ENCODE peak calls at places on chromosomes 13 and 19, in four cellular contexts. One of them, this sample, is unnamed.

GRCh38 chr13:38348890-38349289 is 761 bp upstream of the UFM1 start:
- DNase-seq in mesenteric fat pad: no peak
- DNase-seq in midbrain: peak
- DNase-seq in GM13977: no peak
- DNase-seq in this sample: no peak

GRCh38 chr19:3586124-3586626 is 897 bp downstream of the GIPC3 start:
- DNase-seq in midbrain: no peak
- DNase-seq in GM13977: no peak
- DNase-seq in mesenteric fat pad: no peak
- DNase-seq in this sample: no peak

GRCh38 chr19:13031917-13032623 is 36.8 kb downstream of the NFIX start:
- DNase-seq in GM13977: no peak
- DNase-seq in midbrain: peak
- DNase-seq in mesenteric fat pad: no peak
- DNase-seq in this sample: no peak

GRCh38 chr13:30510811-30511371 is 45.2 kb upstream of the HMGB1 start:
- DNase-seq in GM13977: no peak
- DNase-seq in midbrain: no peak
- DNase-seq in mesenteric fat pad: no peak
- DNase-seq in this sample: no peak

GRCh38 chr19:53131732-53132131 is 978 bp downstream of the ZNF415 start:
- DNase-seq in mesenteric fat pad: no peak
- DNase-seq in GM13977: no peak
- DNase-seq in midbrain: peak
- DNase-seq in this sample: no peak

GRCh38 chr13:42112864-42113263 is 64.4 kb downstream of the DGKH start:
- DNase-seq in mesenteric fat pad: no peak
- DNase-seq in GM13977: no peak
- DNase-seq in midbrain: no peak
- DNase-seq in this sample: no peak

GRCh38 chr19:518292-519231 is 11.3 kb downstream of the TPGS1 start:
- DNase-seq in midbrain: no peak
- DNase-seq in GM13977: peak
- DNase-seq in mesenteric fat pad: no peak
- DNase-seq in this sample: no peak

GRCh38 chr19:9431475-9431874 is 3.9 kb downstream of the ZNF266 start:
- DNase-seq in mesenteric fat pad: no peak
- DNase-seq in GM13977: no peak
- DNase-seq in midbrain: no peak
- DNase-seq in this sample: peak

GRCh38 chr19:47158879-47159509 is 28.4 kb downstream of the SAE1 start:
- DNase-seq in mesenteric fat pad: peak
- DNase-seq in GM13977: no peak
- DNase-seq in midbrain: no peak
- DNase-seq in this sample: no peak

GRCh38 chr19:40467007-40467565 is 285 bp downstream of the SPTBN4 start:
- DNase-seq in midbrain: no peak
- DNase-seq in GM13977: peak
- DNase-seq in mesenteric fat pad: no peak
- DNase-seq in this sample: no peak

GRCh38 chr19:4053423-4054324 is 13.0 kb downstream of the ZBTB7A start:
- DNase-seq in midbrain: no peak
- DNase-seq in GM13977: no peak
- DNase-seq in mesenteric fat pad: no peak
- DNase-seq in this sample: no peak

GRCh38 chr13:109704771-109705628 is 81.4 kb downstream of the IRS2 start:
- DNase-seq in GM13977: no peak
- DNase-seq in midbrain: no peak
- DNase-seq in mesenteric fat pad: no peak
- DNase-seq in this sample: peak

GRCh38 chr13:103277959-103278673 is 211.9 kb upstream of the SLC10A2 start:
- DNase-seq in mesenteric fat pad: no peak
- DNase-seq in midbrain: no peak
- DNase-seq in GM13977: no peak
- DNase-seq in this sample: no peak